ENCODE peak calls at places on chromosomes 11 and 22, in ten cellular contexts. S is PC-3; O is CD4-positive, alpha-beta memory T cell; V is mammary epithelial cell; W is SK-N-SH; E is prostate gland; H is SJSA1; J is neuronal stem cell; G is transverse colon; T is heart right ventricle. K is an unnamed sample.

GRCh38 chr11:83816572-83817187 is 530.5 kb upstream of the CCDC90B start:
- DNase-seq in S (peak; percentile 56), O (peak; percentile 7), V (no peak), W (peak; percentile 8), E (no peak), H (no peak), J (peak; percentile 24), G (no peak), T (no peak), K (no peak)

GRCh38 chr11:106585061-106585460 is 433.2 kb downstream of the GUCY1A2 start:
- DNase-seq in S (peak; percentile 77), O (no peak), V (peak; percentile 20), W (peak; percentile 1), E (no peak), H (no peak), J (peak; percentile 1), G (no peak), T (no peak), K (no peak)

GRCh38 chr11:11389238-11389637 is 36.2 kb upstream of the CSNK2A3 start:
- DNase-seq in S (peak; percentile 38), O (no peak), V (no peak), W (no peak), E (no peak), H (no peak), J (no peak), G (peak; percentile 79), T (no peak), K (peak; percentile 35)

GRCh38 chr11:46352063-46352841 is 5.0 kb downstream of the DGKZ start:
- DNase-seq in S (peak; percentile 26), O (peak; percentile 83), V (peak; percentile 87), W (peak; percentile 85), E (no peak), H (no peak), J (no peak), G (peak; percentile 41), T (peak; percentile 66), K (peak; percentile 60)

GRCh38 chr11:131618203-131618602 is 247.8 kb downstream of the NTM start:
- DNase-seq in S (no peak), O (no peak), V (no peak), W (no peak), E (no peak), H (no peak), J (no peak), G (no peak), T (no peak), K (no peak)

GRCh38 chr11:135074397-135074998 is 662.5 kb upstream of the B3GAT1 start:
- DNase-seq in S (peak; percentile 16), O (no peak), V (no peak), W (no peak), E (no peak), H (no peak), J (no peak), G (no peak), T (no peak), K (no peak)

GRCh38 chr22:49678842-49679170 is 148.9 kb downstream of the BRD1 start:
- DNase-seq in S (no peak), O (no peak), V (no peak), W (no peak), E (no peak), H (no peak), J (no peak), G (no peak), T (no peak), K (no peak)

GRCh38 chr11:12148466-12148865 is 38.1 kb downstream of the MICAL2 start:
- DNase-seq in S (no peak), O (no peak), V (no peak), W (no peak), E (no peak), H (no peak), J (no peak), G (no peak), T (no peak), K (no peak)

GRCh38 chr22:38868886-38869381 is 3.1 kb downstream of the CBX6 start:
- DNase-seq in S (peak; percentile 73), O (peak; percentile 76), V (peak; percentile 36), W (peak; percentile 83), E (peak; percentile 74), H (peak; percentile 81), J (peak; percentile 79), G (peak; percentile 82), T (peak; percentile 85), K (peak; percentile 89)

DNA sequence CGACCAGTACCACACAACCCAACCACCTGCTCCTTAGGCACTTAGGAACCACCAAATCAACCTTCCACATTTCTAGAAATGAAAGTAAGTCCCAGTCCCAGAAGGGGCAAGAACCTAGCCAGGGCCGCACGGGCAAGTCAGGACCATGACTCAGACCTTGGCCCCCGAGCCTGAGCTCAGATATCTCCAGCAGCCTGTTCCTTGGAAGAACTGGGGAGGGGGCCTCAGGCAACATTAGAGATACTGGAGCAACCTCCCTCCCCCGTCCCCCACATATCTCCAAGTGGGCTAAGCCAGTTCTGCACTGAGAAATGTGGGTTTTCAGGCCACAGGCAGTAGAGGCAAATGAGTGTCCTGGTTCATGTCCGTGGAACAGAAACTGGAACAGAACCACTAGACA is 7.7 kb downstream of the ARAP1 start:
- DNase-seq in S (no peak), O (no peak), V (no peak), W (no peak), E (no peak), H (no peak), J (no peak), G (peak; percentile 6), T (no peak), K (no peak)
- H3K27ac ChIP-seq in S (no peak overlapping the region), O (no peak overlapping the region), V (no peak overlapping the region), W (no peak overlapping the region), E (no peak overlapping the region), H (no peak overlapping the region), J (no peak overlapping the region), G (no peak overlapping the region), T (no peak overlapping the region), K (no peak overlapping the region)

DNA sequence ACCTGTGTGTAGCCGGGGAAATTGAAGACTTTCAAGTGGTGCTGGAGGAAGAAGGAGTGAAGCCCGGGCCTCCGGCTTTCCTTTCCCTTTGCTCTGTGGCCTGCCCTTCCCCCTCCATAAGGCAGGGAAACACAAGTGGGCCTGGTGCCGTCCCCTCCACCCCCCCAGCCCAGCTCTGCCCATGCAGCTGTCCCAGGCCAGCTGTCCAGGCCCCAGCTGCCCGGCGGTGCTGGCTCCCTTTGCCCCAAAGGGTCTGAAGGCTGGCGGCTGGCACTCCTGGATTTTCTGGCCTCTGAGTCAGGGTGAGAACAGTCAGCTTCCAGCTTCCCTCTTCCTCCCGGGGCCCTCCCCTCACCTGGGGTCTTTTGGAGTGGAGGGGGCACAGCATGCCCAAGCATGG is 27.7 kb downstream of the CD82 start:
- DNase-seq in S (no peak), O (no peak), V (peak; percentile 20), W (peak; percentile 67), E (no peak), H (no peak), J (no peak), G (no peak), T (no peak), K (no peak)
- H3K27ac ChIP-seq in S (no peak overlapping the region), O (peak overlapping the region; percentile 83), V (no peak overlapping the region), W (no peak overlapping the region), E (no peak overlapping the region), H (no peak overlapping the region), J (peak overlapping the region; percentile 46), G (peak overlapping the region; percentile 88), T (no peak overlapping the region), K (no peak overlapping the region)

DNA sequence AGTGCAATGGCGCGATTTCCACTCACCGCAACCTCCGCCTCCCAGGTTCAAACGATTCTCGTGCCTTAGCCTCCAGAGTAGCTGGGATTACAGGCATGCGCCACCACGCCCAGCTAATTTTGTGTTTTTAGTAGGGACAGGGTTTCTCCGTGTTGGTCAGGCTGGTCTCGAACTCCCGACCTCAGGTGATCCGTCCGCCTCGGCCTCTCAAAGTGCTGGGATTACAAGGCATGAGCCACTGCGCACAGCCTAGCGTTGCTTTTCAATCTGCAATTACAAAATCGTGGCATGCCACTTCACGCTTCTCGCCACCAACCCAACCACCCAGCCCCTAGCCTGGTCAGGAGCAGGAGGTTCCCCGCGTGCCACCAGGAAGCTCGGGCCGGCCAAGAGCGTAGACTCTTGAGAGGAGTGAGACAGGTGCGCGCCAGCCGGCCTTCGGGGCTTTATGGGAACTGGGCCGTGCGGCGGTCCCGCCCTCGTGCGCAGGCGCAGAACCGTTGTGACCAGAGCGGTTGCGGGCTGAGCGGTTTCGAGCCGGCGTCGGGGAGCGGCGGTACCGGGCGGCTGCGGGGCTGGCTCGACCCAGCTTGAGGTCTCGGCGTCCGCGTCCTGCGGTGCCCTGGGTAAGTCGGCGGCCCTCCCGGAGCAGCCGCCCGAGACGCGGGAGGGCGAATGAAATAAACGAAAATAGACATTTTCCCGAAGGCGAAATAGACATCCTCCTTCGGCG is at the start of gene ASRGL1:
- DNase-seq in S (peak; percentile 86), O (peak; percentile 59), V (peak; percentile 40), W (peak; percentile 91), E (peak; percentile 80), H (peak; percentile 80), J (peak; percentile 61), G (peak; percentile 92), T (peak; percentile 90), K (peak; percentile 84)
- H3K27ac ChIP-seq in S (no peak within 1 kb of the TSS), O (no peak within 1 kb of the TSS), V (no peak within 1 kb of the TSS), W (no peak within 1 kb of the TSS), E (peak within 1 kb of the TSS; percentile 63), H (no peak within 1 kb of the TSS), J (no peak within 1 kb of the TSS), G (peak within 1 kb of the TSS; percentile 49), T (peak within 1 kb of the TSS; percentile 55), K (no peak within 1 kb of the TSS)

DNA sequence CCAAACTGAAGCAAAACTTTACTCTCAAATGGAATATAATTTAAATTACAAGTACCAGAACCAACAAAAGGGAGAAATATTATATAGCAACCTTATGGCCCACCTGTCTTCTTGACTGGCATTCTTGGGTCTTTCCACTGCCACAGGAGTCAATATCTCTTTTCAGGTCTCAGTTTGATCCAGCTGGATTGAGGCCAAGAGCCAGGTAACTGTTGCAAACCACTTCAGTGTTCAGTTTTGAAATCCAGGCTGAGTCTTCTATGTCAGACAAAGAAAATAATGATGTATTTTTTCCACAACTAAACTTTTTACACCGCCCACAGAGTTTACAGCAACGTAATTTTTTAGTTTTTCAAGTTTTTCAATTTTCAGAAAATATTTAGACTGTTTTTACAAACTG is 648 bp downstream of the DLG2 start:
- DNase-seq in S (peak; percentile 22), O (no peak), V (no peak), W (no peak), E (peak; percentile 10), H (no peak), J (no peak), G (no peak), T (no peak), K (no peak)
- H3K27ac ChIP-seq in S (no peak overlapping the region), O (no peak overlapping the region), V (no peak overlapping the region), W (no peak overlapping the region), E (no peak overlapping the region), H (no peak overlapping the region), J (no peak overlapping the region), G (peak overlapping the region; percentile 96), T (peak overlapping the region; percentile 91), K (peak overlapping the region; percentile 96)